ENCODE peak calls at places on chromosomes 4 and X, in six cellular contexts. One of them, this sample, is unnamed.

GRCh38 chr4:77007358-77008230 is 58.0 kb downstream of the SEPTIN11 start:
- DNase-seq in NCI-H2029: no peak
- DNase-seq in pancreas: no peak
- DNase-seq in NCI-H1694 treated with DMSO at 0.1 percent for 48 hours: no peak
- DNase-seq in GOT3: no peak
- DNase-seq in NCI-H460: no peak
- DNase-seq in this sample: no peak

GRCh38 chr4:2753444-2753843 is 2.7 kb downstream of the TNIP2 start:
- DNase-seq in NCI-H2029: no peak
- DNase-seq in pancreas: no peak
- DNase-seq in NCI-H1694 treated with DMSO at 0.1 percent for 48 hours: no peak
- DNase-seq in GOT3: no peak
- DNase-seq in NCI-H460: no peak
- DNase-seq in this sample: no peak

GRCh38 chr4:150402968-150403367 is 179.0 kb upstream of the MAB21L2 start:
- DNase-seq in NCI-H2029: peak; percentile 81
- DNase-seq in pancreas: peak; percentile 90
- DNase-seq in NCI-H1694 treated with DMSO at 0.1 percent for 48 hours: peak; percentile 41
- DNase-seq in GOT3: no peak
- DNase-seq in NCI-H460: no peak
- DNase-seq in this sample: no peak

GRCh38 chr4:112931001-112931400 is 118.5 kb upstream of the ANK2 start:
- DNase-seq in NCI-H2029: no peak
- DNase-seq in pancreas: no peak
- DNase-seq in NCI-H1694 treated with DMSO at 0.1 percent for 48 hours: no peak
- DNase-seq in GOT3: no peak
- DNase-seq in NCI-H460: no peak
- DNase-seq in this sample: no peak

GRCh38 chrX:110180928-110181310 is 137.0 kb downstream of the AMMECR1 start:
- DNase-seq in NCI-H2029: no peak
- DNase-seq in pancreas: no peak
- DNase-seq in NCI-H1694 treated with DMSO at 0.1 percent for 48 hours: no peak
- DNase-seq in GOT3: no peak
- DNase-seq in NCI-H460: peak; percentile 74
- DNase-seq in this sample: no peak

GRCh38 chr4:147207941-147208340 is 262.3 kb upstream of the TTC29 start:
- DNase-seq in NCI-H2029: no peak
- DNase-seq in pancreas: no peak
- DNase-seq in NCI-H1694 treated with DMSO at 0.1 percent for 48 hours: no peak
- DNase-seq in GOT3: no peak
- DNase-seq in NCI-H460: no peak
- DNase-seq in this sample: no peak

GRCh38 chr4:169660929-169661328 is 40.6 kb downstream of the CLCN3 start:
- DNase-seq in NCI-H2029: no peak
- DNase-seq in pancreas: no peak
- DNase-seq in NCI-H1694 treated with DMSO at 0.1 percent for 48 hours: no peak
- DNase-seq in GOT3: no peak
- DNase-seq in NCI-H460: no peak
- DNase-seq in this sample: no peak

GRCh38 chr4:154732669-154733068 is 11.1 kb upstream of the LRAT start:
- DNase-seq in NCI-H2029: no peak
- DNase-seq in pancreas: no peak
- DNase-seq in NCI-H1694 treated with DMSO at 0.1 percent for 48 hours: no peak
- DNase-seq in GOT3: no peak
- DNase-seq in NCI-H460: no peak
- DNase-seq in this sample: no peak

GRCh38 chrX:13864264-13864663 is 47.4 kb upstream of the GPM6B start:
- DNase-seq in NCI-H2029: no peak
- DNase-seq in pancreas: no peak
- DNase-seq in NCI-H1694 treated with DMSO at 0.1 percent for 48 hours: no peak
- DNase-seq in GOT3: no peak
- DNase-seq in NCI-H460: no peak
- DNase-seq in this sample: no peak

GRCh38 chr4:126051709-126052424 is 737.1 kb downstream of the FAT4 start:
- DNase-seq in NCI-H2029: no peak
- DNase-seq in pancreas: no peak
- DNase-seq in NCI-H1694 treated with DMSO at 0.1 percent for 48 hours: no peak
- DNase-seq in GOT3: no peak
- DNase-seq in NCI-H460: no peak
- DNase-seq in this sample: no peak

GRCh38 chr4:27217261-27217769 is 356.7 kb downstream of the STIM2 start:
- DNase-seq in NCI-H2029: no peak
- DNase-seq in pancreas: no peak
- DNase-seq in NCI-H1694 treated with DMSO at 0.1 percent for 48 hours: no peak
- DNase-seq in GOT3: no peak
- DNase-seq in NCI-H460: no peak
- DNase-seq in this sample: no peak

GRCh38 chr4:190020790-190021717 is 6.0 kb downstream of the FRG2 start:
- DNase-seq in NCI-H2029: no peak
- DNase-seq in pancreas: peak; percentile 68
- DNase-seq in NCI-H1694 treated with DMSO at 0.1 percent for 48 hours: no peak
- DNase-seq in GOT3: no peak
- DNase-seq in NCI-H460: peak; percentile 62
- DNase-seq in this sample: no peak

GRCh38 chrX:13646154-13646549 is 6.8 kb upstream of the TCEANC start:
- DNase-seq in NCI-H2029: no peak
- DNase-seq in pancreas: peak; percentile 60
- DNase-seq in NCI-H1694 treated with DMSO at 0.1 percent for 48 hours: peak; percentile 26
- DNase-seq in GOT3: peak; percentile 30
- DNase-seq in NCI-H460: peak; percentile 69
- DNase-seq in this sample: peak; percentile 8

GRCh38 chr4:36363024-36363423 is 81.6 kb downstream of the DTHD1 start:
- DNase-seq in NCI-H2029: no peak
- DNase-seq in pancreas: no peak
- DNase-seq in NCI-H1694 treated with DMSO at 0.1 percent for 48 hours: no peak
- DNase-seq in GOT3: no peak
- DNase-seq in NCI-H460: no peak
- DNase-seq in this sample: no peak

GRCh38 chr4:103050736-103051436 is 25.7 kb downstream of the SLC9B2 start:
- DNase-seq in NCI-H2029: no peak
- DNase-seq in pancreas: no peak
- DNase-seq in NCI-H1694 treated with DMSO at 0.1 percent for 48 hours: no peak
- DNase-seq in GOT3: no peak
- DNase-seq in NCI-H460: no peak
- DNase-seq in this sample: no peak

GRCh38 chr4:127203561-127204260 is 429.0 kb upstream of the INTU start:
- DNase-seq in NCI-H2029: no peak
- DNase-seq in pancreas: no peak
- DNase-seq in NCI-H1694 treated with DMSO at 0.1 percent for 48 hours: no peak
- DNase-seq in GOT3: no peak
- DNase-seq in NCI-H460: no peak
- DNase-seq in this sample: no peak

GRCh38 chr4:7981738-7982394 is 42.2 kb upstream of the AFAP1 start:
- DNase-seq in NCI-H2029: no peak
- DNase-seq in pancreas: no peak
- DNase-seq in NCI-H1694 treated with DMSO at 0.1 percent for 48 hours: no peak
- DNase-seq in GOT3: no peak
- DNase-seq in NCI-H460: no peak
- DNase-seq in this sample: no peak

GRCh38 chr4:141668200-141668599 is 31.8 kb downstream of the IL15 start:
- DNase-seq in NCI-H2029: no peak
- DNase-seq in pancreas: no peak
- DNase-seq in NCI-H1694 treated with DMSO at 0.1 percent for 48 hours: no peak
- DNase-seq in GOT3: no peak
- DNase-seq in NCI-H460: no peak
- DNase-seq in this sample: no peak

GRCh38 chr4:108058685-108059440 is 69.2 kb downstream of the HADH start:
- DNase-seq in NCI-H2029: no peak
- DNase-seq in pancreas: no peak
- DNase-seq in NCI-H1694 treated with DMSO at 0.1 percent for 48 hours: no peak
- DNase-seq in GOT3: no peak
- DNase-seq in NCI-H460: peak; percentile 19
- DNase-seq in this sample: no peak

GRCh38 chrX:3728454-3728853 is 15.0 kb upstream of the PRKX start:
- DNase-seq in NCI-H2029: no peak
- DNase-seq in pancreas: no peak
- DNase-seq in NCI-H1694 treated with DMSO at 0.1 percent for 48 hours: no peak
- DNase-seq in GOT3: no peak
- DNase-seq in NCI-H460: no peak
- DNase-seq in this sample: no peak

GRCh38 chrX:112820364-112821308 is 20.0 kb downstream of the AMOT start:
- DNase-seq in NCI-H2029: no peak
- DNase-seq in pancreas: no peak
- DNase-seq in NCI-H1694 treated with DMSO at 0.1 percent for 48 hours: no peak
- DNase-seq in GOT3: no peak
- DNase-seq in NCI-H460: no peak
- DNase-seq in this sample: no peak

GRCh38 chr4:153084939-153085630 is 119.2 kb upstream of the TRIM2 start:
- DNase-seq in NCI-H2029: peak; percentile 5
- DNase-seq in pancreas: peak; percentile 75
- DNase-seq in NCI-H1694 treated with DMSO at 0.1 percent for 48 hours: peak; percentile 44
- DNase-seq in GOT3: peak; percentile 1
- DNase-seq in NCI-H460: peak; percentile 48
- DNase-seq in this sample: no peak

This sample was measured in DMS 273 treated with DMSO at 0.1 percent for 48 hours.